ENCODE peak calls at places on chromosomes 1 and 21, in eight cellular contexts. L is GM12865, F is AG09309, K is dorsolateral prefrontal cortex, E is endothelial cell of umbilical vein, U is left lung, X is mammary epithelial cell, Y is epithelial cell of esophagus. H is an unnamed sample.

GRCh38 chr1:109361649-109362048 is 36.1 kb downstream of the SORT1 start:
- DNase-seq in L (no peak), F (peak), K (no peak), E (no peak), U (no peak), X (peak), Y (peak), H (peak)

GRCh38 chr1:216186816-216187215 is 236.4 kb downstream of the USH2A start:
- DNase-seq in L (no peak), F (no peak), K (no peak), E (no peak), U (no peak), X (no peak), Y (peak), H (peak)

GRCh38 chr21:45029298-45029967 is 44.9 kb upstream of the ADARB1 start:
- DNase-seq in L (no peak), F (no peak), K (no peak), E (no peak), U (peak), X (no peak), Y (no peak), H (peak)

GRCh38 chr21:28309596-28309995 is 683.1 kb downstream of the LTN1 start:
- DNase-seq in L (no peak), F (no peak), K (no peak), E (no peak), U (no peak), X (no peak), Y (no peak), H (no peak)

GRCh38 chr1:31709060-31709459 is 5.2 kb upstream of the COL16A1 start:
- DNase-seq in L (no peak), F (no peak), K (no peak), E (no peak), U (no peak), X (no peak), Y (no peak), H (no peak)

GRCh38 chr1:64525116-64525686 is 55.3 kb downstream of the CACHD1 start:
- DNase-seq in L (no peak), F (no peak), K (no peak), E (no peak), U (no peak), X (no peak), Y (no peak), H (no peak)

GRCh38 chr1:43232071-43232470 is 37.7 kb upstream of the TMEM125 start:
- DNase-seq in L (no peak), F (peak), K (no peak), E (peak), U (no peak), X (peak), Y (peak), H (peak)

GRCh38 chr1:5856246-5856815 is 135.9 kb downstream of the NPHP4 start:
- DNase-seq in L (no peak), F (no peak), K (no peak), E (peak), U (no peak), X (no peak), Y (peak), H (peak)

GRCh38 chr1:117067528-117068370 is 7.6 kb downstream of the TTF2 start:
- DNase-seq in L (peak), F (no peak), K (peak), E (peak), U (no peak), X (peak), Y (peak), H (peak)

GRCh38 chr1:12359734-12360133 is 129.9 kb downstream of the VPS13D start:
- DNase-seq in L (no peak), F (no peak), K (no peak), E (no peak), U (no peak), X (peak), Y (no peak), H (no peak)

GRCh38 chr21:44533891-44534627 is 5.9 kb downstream of the KRTAP10-1 start:
- DNase-seq in L (no peak), F (no peak), K (no peak), E (no peak), U (no peak), X (no peak), Y (no peak), H (no peak)

GRCh38 chr1:201859424-201859823 is 29.3 kb upstream of the SHISA4 start:
- DNase-seq in L (no peak), F (no peak), K (no peak), E (peak), U (no peak), X (no peak), Y (no peak), H (no peak)

GRCh38 chr21:43345746-43346409 is 81.1 kb downstream of the SIK1 start:
- DNase-seq in L (no peak), F (no peak), K (no peak), E (peak), U (no peak), X (peak), Y (peak), H (peak)

GRCh38 chr1:58290685-58291372 is 255.7 kb downstream of the OMA1 start:
- DNase-seq in L (peak), F (no peak), K (no peak), E (peak), U (no peak), X (peak), Y (peak), H (peak)

GRCh38 chr1:175373786-175374623 is 181.4 kb upstream of the KIAA0040 start:
- DNase-seq in L (peak), F (no peak), K (peak), E (peak), U (no peak), X (no peak), Y (no peak), H (peak)

GRCh38 chr1:152111515-152111968 is 3.7 kb downstream of the TCHH start:
- DNase-seq in L (peak), F (peak), K (no peak), E (peak), U (peak), X (peak), Y (peak), H (peak)

GRCh38 chr21:34913786-34914185 is 135.3 kb downstream of the RUNX1 start:
- DNase-seq in L (no peak), F (no peak), K (no peak), E (no peak), U (no peak), X (no peak), Y (no peak), H (no peak)

GRCh38 chr1:235857756-235858155 is 8.9 kb downstream of the LYST start:
- DNase-seq in L (no peak), F (no peak), K (no peak), E (peak), U (no peak), X (peak), Y (no peak), H (no peak)

GRCh38 chr1:202643397-202644218 is 66.6 kb downstream of the SYT2 start:
- DNase-seq in L (no peak), F (no peak), K (peak), E (no peak), U (peak), X (no peak), Y (no peak), H (no peak)

GRCh38 chr1:14441302-14441741 is 157.2 kb upstream of the KAZN start:
- DNase-seq in L (no peak), F (peak), K (no peak), E (no peak), U (peak), X (peak), Y (no peak), H (peak)

GRCh38 chr1:153246825-153247224 is 12.7 kb upstream of the LORICRIN start:
- DNase-seq in L (no peak), F (no peak), K (no peak), E (no peak), U (no peak), X (no peak), Y (no peak), H (no peak)

GRCh38 chr1:38064232-38064903 is 17.8 kb upstream of the POU3F1 start:
- DNase-seq in L (no peak), F (peak), K (no peak), E (no peak), U (no peak), X (peak), Y (peak), H (peak)

GRCh38 chr21:15309721-15310120 is 244.9 kb upstream of the NRIP1 start:
- DNase-seq in L (no peak), F (no peak), K (no peak), E (no peak), U (no peak), X (no peak), Y (no peak), H (no peak)

GRCh38 chr1:233245191-233245765 is 50.2 kb downstream of the PCNX2 start:
- DNase-seq in L (no peak), F (no peak), K (no peak), E (no peak), U (no peak), X (peak), Y (no peak), H (no peak)

DNA sequence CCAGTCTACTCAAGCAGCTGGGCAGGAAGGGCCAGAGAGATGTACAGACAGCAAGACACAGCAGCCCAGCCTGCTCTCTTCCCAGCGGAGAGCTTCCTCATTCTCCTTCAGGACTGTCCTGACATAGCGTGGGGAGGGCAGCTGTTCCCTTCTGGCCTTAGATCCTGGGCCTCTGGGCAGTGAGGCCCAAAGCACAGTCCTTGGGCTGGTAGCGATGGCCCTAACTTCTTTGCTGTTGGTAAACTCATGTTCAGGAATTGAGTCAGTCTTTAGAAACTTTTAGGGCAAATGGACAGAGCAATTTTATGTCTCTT is 89.0 kb downstream of the BCAR3 start:
- DNase-seq in L (no peak), F (no peak), K (no peak), E (no peak), U (no peak), X (no peak), Y (no peak), H (no peak)
- H3K4me3 ChIP-seq in L (no peak), F (no peak), K (no peak), E (no peak), U (no peak), X (no peak), Y (no peak), H (no peak)

DNA sequence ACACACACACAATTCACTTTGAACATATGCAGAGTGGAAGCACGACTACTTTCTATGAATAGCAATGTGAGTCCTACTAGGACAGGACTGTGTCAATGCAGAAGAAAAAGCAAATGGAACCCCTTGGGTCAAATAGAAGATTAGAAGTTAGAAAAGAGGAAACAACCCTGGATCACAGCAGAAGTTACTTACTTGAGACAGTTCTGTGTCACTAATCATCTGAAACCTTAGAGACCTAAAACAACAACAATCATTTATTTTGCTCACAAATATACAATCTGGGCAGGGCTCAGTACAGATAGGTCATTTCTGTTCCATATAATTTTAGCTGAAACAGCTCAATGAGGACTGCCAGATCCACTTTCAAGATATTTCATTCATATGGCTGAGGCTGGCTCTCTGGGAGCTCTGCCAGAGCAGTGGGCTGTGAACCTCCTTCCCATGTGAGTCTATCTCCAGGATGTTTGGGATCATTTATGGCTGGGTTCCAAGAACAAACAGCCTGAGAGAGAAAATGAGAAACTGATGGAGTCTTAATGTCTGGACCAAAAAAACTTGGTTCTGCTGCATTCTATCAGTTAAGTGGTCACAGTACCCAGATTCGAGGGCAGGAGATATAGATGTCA is 42.5 kb upstream of the IL10 start:
- DNase-seq in L (peak), F (no peak), K (peak), E (peak), U (no peak), X (no peak), Y (no peak), H (peak)
- TF ChIP-seq CTCF in L (no peak), F (no peak), K (no peak), E (no peak), U (no peak), X (no peak), Y (no peak), H (no peak)

GRCh38 chr1:154501423-154502065 is 475 bp upstream of the TDRD10 start:
- DNase-seq in L (no peak), F (no peak), K (no peak), E (peak), U (peak), X (no peak), Y (no peak), H (no peak)

GRCh38 chr1:154503898-154504297 is 1.7 kb upstream of the SHE start:
- DNase-seq in L (no peak), F (no peak), K (no peak), E (no peak), U (no peak), X (no peak), Y (no peak), H (no peak)

GRCh38 chr1:154500533-154500932 is 1.5 kb upstream of the TDRD10 start:
- DNase-seq in L (no peak), F (no peak), K (no peak), E (peak), U (no peak), X (no peak), Y (no peak), H (no peak)

GRCh38 chr1:154502066-154502741 is at the start of the genes SHE and TDRD10:
- DNase-seq in L (no peak), F (no peak), K (no peak), E (peak), U (peak), X (no peak), Y (no peak), H (no peak)

GRCh38 chr1:154502742-154503111 is 515 bp upstream of the SHE start:
- DNase-seq in L (no peak), F (no peak), K (no peak), E (no peak), U (peak), X (no peak), Y (no peak), H (no peak)
- H3K4me3 ChIP-seq in L (no peak), F (no peak), K (peak), E (peak), U (no peak), X (no peak), Y (no peak), H (no peak)

DNA sequence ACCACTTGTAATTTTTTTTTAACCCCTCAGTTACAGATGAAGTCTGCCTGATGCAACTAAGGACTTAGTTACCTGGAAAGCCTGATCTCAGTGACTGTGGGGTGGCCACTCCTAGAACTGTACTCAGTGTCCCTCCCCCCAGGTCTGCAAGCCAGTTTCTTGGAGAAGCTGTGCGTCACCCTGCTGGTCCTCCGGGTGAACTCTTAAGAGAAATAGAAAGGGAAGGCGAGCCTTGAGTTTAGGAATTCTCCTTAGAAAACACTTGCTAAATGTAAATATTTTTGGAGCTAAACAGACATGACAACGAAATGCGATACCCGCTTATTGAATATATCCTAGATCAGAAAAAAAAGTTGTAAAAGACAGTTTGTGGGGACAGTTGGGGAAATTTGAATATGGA is 730 bp downstream of the SLC16A4 start:
- DNase-seq in L (no peak), F (no peak), K (no peak), E (peak), U (no peak), X (peak), Y (peak), H (peak)
- TF ChIP-seq CTCF in L (no peak), F (no peak), K (no peak), E (no peak), U (no peak), X (no peak), Y (peak), H (no peak)

GRCh38 chr1:98732985-98733781 is 71.7 kb downstream of the SNX7 start:
- DNase-seq in L (no peak), F (no peak), K (no peak), E (no peak), U (no peak), X (no peak), Y (no peak), H (no peak)

GRCh38 chr1:98739762-98740161 is 78.2 kb downstream of the SNX7 start:
- DNase-seq in L (no peak), F (no peak), K (no peak), E (no peak), U (no peak), X (peak), Y (peak), H (no peak)

GRCh38 chr1:98741164-98741563 is 79.6 kb downstream of the SNX7 start:
- DNase-seq in L (no peak), F (no peak), K (no peak), E (no peak), U (no peak), X (no peak), Y (no peak), H (no peak)

GRCh38 chr1:98733782-98734112 is 72.2 kb downstream of the SNX7 start:
- DNase-seq in L (no peak), F (peak), K (no peak), E (no peak), U (no peak), X (no peak), Y (peak), H (no peak)

GRCh38 chr1:98737835-98738234 is 76.3 kb downstream of the SNX7 start:
- DNase-seq in L (no peak), F (no peak), K (no peak), E (no peak), U (no peak), X (no peak), Y (no peak), H (no peak)
- H3K4me3 ChIP-seq in L (no peak), F (no peak), K (no peak), E (no peak), U (no peak), X (no peak), Y (no peak), H (no peak)

DNA sequence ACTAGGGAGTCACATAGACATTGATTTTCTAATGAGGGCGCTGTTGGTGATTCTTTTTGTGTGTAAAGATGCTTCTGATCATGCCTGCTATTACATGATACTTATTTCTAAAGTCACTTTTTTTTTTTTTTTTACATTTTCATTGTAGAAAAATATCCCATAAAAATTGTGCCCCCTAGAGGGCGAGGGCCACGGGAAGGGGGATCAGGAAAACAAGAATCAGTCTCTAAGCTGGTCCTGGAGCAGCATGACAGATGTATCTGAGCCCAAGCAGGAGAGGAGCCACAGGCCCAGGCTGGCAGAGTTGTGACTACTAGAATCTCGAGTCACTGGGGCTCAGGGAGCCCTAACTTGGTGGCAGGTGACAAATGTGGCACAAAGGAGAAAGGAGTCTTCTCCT is 28.1 kb downstream of the ZSCAN20 start:
- DNase-seq in L (no peak), F (no peak), K (no peak), E (peak), U (no peak), X (no peak), Y (no peak), H (no peak)
- TF ChIP-seq CTCF in L (no peak), F (no peak), K (no peak), E (peak), U (no peak), X (no peak), Y (no peak), H (peak)

DNA sequence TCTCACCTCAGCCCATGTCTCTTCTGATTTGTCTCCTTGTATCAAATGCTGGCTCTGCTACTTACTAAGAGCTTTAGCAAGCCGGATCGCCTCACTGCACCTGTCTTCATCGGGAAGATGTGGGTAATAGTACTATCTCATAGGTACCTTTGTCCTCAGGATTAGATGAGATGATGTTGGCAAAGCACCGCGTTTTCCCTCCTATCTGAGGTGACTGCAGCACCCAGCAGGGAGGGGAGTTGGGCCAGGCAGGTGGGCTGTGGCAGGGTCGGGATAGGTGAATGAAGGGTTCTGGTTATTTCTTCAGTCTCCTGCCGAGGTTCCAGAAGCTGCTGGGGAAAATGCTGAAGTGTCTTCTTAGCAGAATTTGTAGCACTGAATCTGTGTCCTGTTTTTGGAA is 5.2 kb downstream of the OPRD1 start:
- DNase-seq in L (no peak), F (no peak), K (no peak), E (no peak), U (no peak), X (no peak), Y (no peak), H (no peak)
- H3K4me3 ChIP-seq in L (no peak), F (no peak), K (no peak), E (no peak), U (no peak), X (no peak), Y (no peak), H (no peak)

GRCh38 chr1:238396140-238396539 is 505.4 kb upstream of the ZP4 start:
- DNase-seq in L (no peak), F (no peak), K (no peak), E (no peak), U (no peak), X (no peak), Y (no peak), H (no peak)

GRCh38 chr1:238404921-238405320 is 514.2 kb upstream of the ZP4 start:
- DNase-seq in L (no peak), F (no peak), K (no peak), E (no peak), U (no peak), X (no peak), Y (no peak), H (no peak)

GRCh38 chr1:238404506-238404905 is 513.8 kb upstream of the ZP4 start:
- DNase-seq in L (no peak), F (peak), K (no peak), E (no peak), U (no peak), X (no peak), Y (no peak), H (no peak)

GRCh38 chr1:238401138-238401537 is 510.4 kb upstream of the ZP4 start:
- DNase-seq in L (no peak), F (no peak), K (no peak), E (no peak), U (no peak), X (no peak), Y (no peak), H (no peak)

GRCh38 chr1:238399558-238399957 is 508.8 kb upstream of the ZP4 start:
- DNase-seq in L (no peak), F (no peak), K (no peak), E (no peak), U (no peak), X (no peak), Y (no peak), H (no peak)
- TF ChIP-seq CTCF in L (no peak), F (no peak), K (peak), E (no peak), U (no peak), X (peak), Y (no peak), H (no peak)

H was measured in astrocyte of the spinal cord.